ENCODE peak calls at places on chromosomes 2 and 18, in nine cellular contexts. Z, E, P, X, J, K, V, F and S are unnamed samples.

GRCh38 chr18:12239426-12239825 is 14.7 kb upstream of the CIDEA start:
- DNase-seq in E (no peak), K (no peak), Z (peak), X (no peak), J (no peak), P (no peak), F (no peak), V (no peak), S (no peak)

GRCh38 chr2:100562613-100563406 is at the start of gene PDCL3:
- DNase-seq in F (peak), E (peak), V (peak), J (peak), X (peak), Z (peak), P (peak), K (peak), S (peak)

GRCh38 chr2:151459368-151459767 is 49.7 kb downstream of the RIF1 start:
- DNase-seq in V (no peak), E (no peak), F (no peak), P (no peak), J (no peak), Z (peak), X (no peak), K (no peak), S (no peak)

GRCh38 chr18:7626922-7627440 is 59.9 kb downstream of the PTPRM start:
- DNase-seq in P (no peak), X (no peak), F (no peak), J (peak), V (no peak), K (peak), E (no peak), Z (peak), S (peak)

GRCh38 chr18:8480506-8481328 is 128.5 kb upstream of the RAB12 start:
- DNase-seq in E (peak), X (no peak), P (peak), Z (peak), K (peak), V (peak), F (no peak), J (no peak), S (peak)

GRCh38 chr2:66771359-66771978 is 336.5 kb downstream of the MEIS1 start:
- DNase-seq in J (no peak), P (no peak), V (no peak), Z (peak), K (no peak), X (no peak), E (no peak), F (no peak), S (no peak)

GRCh38 chr2:203126971-203127370 is 111.8 kb upstream of the CYP20A1 start:
- DNase-seq in V (no peak), J (no peak), X (no peak), E (no peak), P (no peak), K (no peak), Z (no peak), F (no peak), S (no peak)

GRCh38 chr2:263774-264492 is at the start of gene SH3YL1:
- DNase-seq in V (peak), Z (no peak), E (peak), P (peak), J (no peak), F (peak), X (peak), K (no peak), S (no peak)

GRCh38 chr18:12911025-12911927 is 27.2 kb upstream of the PTPN2 start:
- DNase-seq in E (peak), Z (no peak), K (no peak), J (no peak), P (peak), F (peak), X (peak), V (no peak), S (no peak)

GRCh38 chr2:10042301-10043161 is 819 bp upstream of the KLF11 start:
- DNase-seq in V (no peak), J (peak), F (peak), P (peak), K (peak), E (peak), Z (peak), X (peak), S (peak)

GRCh38 chr2:54899576-54900200 is 150.6 kb downstream of the RTN4 start:
- DNase-seq in F (peak), K (no peak), Z (peak), V (peak), E (peak), P (no peak), X (no peak), J (peak), S (no peak)

GRCh38 chr2:21866316-21866715 is 742.5 kb downstream of the TDRD15 start:
- DNase-seq in F (no peak), E (no peak), X (no peak), P (no peak), J (no peak), K (no peak), Z (no peak), V (no peak), S (no peak)

GRCh38 chr2:172488556-172488955 is 61.2 kb downstream of the ITGA6 start:
- DNase-seq in E (no peak), V (no peak), X (peak), J (no peak), K (no peak), F (no peak), P (no peak), Z (no peak), S (no peak)

GRCh38 chr2:149991576-149991975 is 404.0 kb upstream of the MMADHC start:
- DNase-seq in Z (peak), V (no peak), F (no peak), P (no peak), K (no peak), E (no peak), J (no peak), X (no peak), S (no peak)

GRCh38 chr2:213152065-213152794 is 818 bp upstream of the IKZF2 start:
- DNase-seq in E (peak), P (peak), K (peak), F (peak), V (peak), X (peak), Z (peak), J (peak), S (peak)
- TF ChIP-seq POLR2A in E (no peak), P (no peak), K (no peak), F (no peak), V (no peak), X (peak), Z (peak), J (no peak), S (no peak)

DNA sequence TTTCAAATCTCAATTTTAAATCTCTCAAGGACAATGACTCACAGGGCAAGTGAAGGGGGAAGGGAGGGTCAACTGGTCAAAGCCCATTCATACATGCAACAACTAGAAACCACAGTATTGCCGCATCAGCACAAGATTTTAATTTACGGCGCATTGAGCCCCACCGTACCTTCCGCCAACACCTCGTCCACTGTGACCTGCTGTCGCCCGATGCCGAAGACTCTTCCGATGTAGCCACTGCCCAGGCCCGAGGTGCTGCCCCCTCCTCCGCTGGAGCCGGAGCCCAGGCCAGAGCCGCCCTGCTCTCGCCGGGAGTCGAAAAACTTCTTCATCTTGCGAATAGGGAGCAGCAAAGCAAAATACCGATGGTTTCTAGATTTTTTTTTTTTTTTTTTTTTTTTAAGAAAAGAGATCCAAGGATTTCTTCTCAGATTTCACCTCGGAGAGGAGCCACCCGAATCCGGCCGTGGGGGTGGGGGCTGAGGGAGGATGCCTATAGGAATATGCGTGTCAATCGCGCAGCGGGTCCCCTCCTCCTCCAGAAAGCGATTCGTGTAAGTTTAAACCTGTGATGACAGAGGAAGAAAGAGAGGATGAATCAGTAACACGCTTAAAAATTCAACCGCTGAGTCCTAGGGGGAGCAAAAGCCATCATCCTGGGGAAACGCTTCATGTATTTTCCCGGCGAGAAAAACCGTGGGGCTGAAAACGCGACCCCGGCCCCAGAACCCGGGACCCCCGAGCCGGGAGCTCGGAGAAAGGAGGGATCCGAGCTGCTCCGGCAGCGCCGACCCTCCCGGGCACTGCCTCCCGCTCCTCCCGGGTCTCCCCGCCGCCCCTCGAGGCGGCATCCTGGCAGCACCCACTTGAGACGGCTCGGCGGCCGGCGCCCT is 584 bp downstream of the AAK1 start:
- DNase-seq in P (peak), V (peak), J (peak), K (no peak), F (peak), E (peak), Z (peak), X (peak), S (peak)
- TF ChIP-seq POLR2A in P (no peak), V (no peak), J (no peak), K (peak), F (no peak), E (no peak), Z (no peak), X (no peak), S (peak)

GRCh38 chr2:65430515-65431416 is 1.6 kb downstream of the SPRED2 start:
- DNase-seq in K (peak), F (peak), P (peak), J (peak), V (peak), Z (peak), E (peak), X (peak), S (peak)
- TF ChIP-seq POLR2A in K (peak), F (no peak), P (no peak), J (peak), V (no peak), Z (no peak), E (no peak), X (peak), S (no peak)

GRCh38 chr2:36807223-36807886 is 110.8 kb downstream of the VIT start:
- DNase-seq in J (no peak), P (no peak), E (no peak), K (no peak), Z (no peak), V (no peak), X (peak), F (no peak), S (no peak)

GRCh38 chr2:36809046-36809445 is 112.5 kb downstream of the VIT start:
- DNase-seq in Z (no peak), X (no peak), K (no peak), P (no peak), E (no peak), J (no peak), V (no peak), F (no peak), S (no peak)

GRCh38 chr2:36802952-36803351 is 106.4 kb downstream of the VIT start:
- DNase-seq in E (no peak), J (no peak), V (no peak), Z (no peak), X (no peak), P (no peak), K (no peak), F (no peak), S (no peak)

GRCh38 chr2:36808386-36808785 is 111.9 kb downstream of the VIT start:
- DNase-seq in K (no peak), X (no peak), V (no peak), J (no peak), F (no peak), E (no peak), Z (no peak), P (no peak), S (no peak)

DNA sequence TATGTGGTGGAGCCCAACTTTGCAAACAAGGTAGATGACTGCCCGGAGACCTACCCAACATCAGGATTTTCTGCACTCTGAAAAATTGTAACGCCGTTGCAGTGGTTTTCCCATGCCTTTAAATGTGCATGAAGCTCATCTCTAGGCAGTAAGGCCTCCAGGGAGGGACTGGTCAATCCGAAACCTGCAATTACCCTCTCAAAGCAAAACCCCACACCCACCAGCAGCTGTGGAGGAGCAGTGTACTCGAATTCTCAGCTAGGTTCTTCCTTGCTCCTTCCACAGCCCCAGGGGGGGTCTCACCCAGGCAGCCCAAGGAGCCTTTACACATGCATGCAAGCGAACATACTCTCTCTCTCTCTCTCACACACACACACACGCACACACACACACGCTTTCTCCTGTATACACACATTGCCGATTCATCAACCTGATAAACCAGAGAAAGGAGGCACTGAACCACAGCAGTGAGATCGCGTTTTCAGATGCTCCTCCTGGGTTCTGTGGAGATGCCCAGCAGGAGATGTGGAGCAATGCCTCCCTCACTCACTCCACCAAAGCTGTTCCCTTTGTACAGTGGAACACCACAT is 109.2 kb downstream of the VIT start:
- DNase-seq in E (no peak), K (no peak), V (no peak), X (no peak), Z (no peak), F (no peak), J (no peak), P (no peak), S (no peak)
- TF ChIP-seq POLR2A in E (no peak), K (no peak), V (no peak), X (no peak), Z (no peak), F (no peak), J (no peak), P (no peak), S (no peak)

GRCh38 chr2:28681216-28681981 is 70.2 kb upstream of the PPP1CB start:
- DNase-seq in P (peak), Z (peak), F (no peak), X (no peak), J (no peak), K (no peak), E (no peak), V (no peak), S (no peak)
- TF ChIP-seq POLR2A in P (no peak), Z (no peak), F (no peak), X (no peak), J (no peak), K (no peak), E (no peak), V (no peak), S (no peak)

GRCh38 chr18:42442661-42443060 is 487.6 kb downstream of the PIK3C3 start:
- DNase-seq in V (no peak), E (no peak), P (no peak), K (no peak), F (no peak), Z (no peak), J (no peak), X (no peak), S (no peak)
- TF ChIP-seq POLR2A in V (no peak), E (no peak), P (no peak), K (no peak), F (no peak), Z (no peak), J (no peak), X (no peak), S (no peak)